ENCODE peak calls at places on chromosomes 3 and 15, in four cellular contexts. Z is colonic mucosa, J is MM.1S, H is kidney. I is an unnamed sample.

GRCh38 chr15:40859206-40859851 is 14.7 kb downstream of the RHOV start:
- DNase-seq in Z (peak), J (peak), H (peak), I (peak)

GRCh38 chr3:5423076-5423475 is 235.6 kb downstream of the EDEM1 start:
- DNase-seq in Z (no peak), J (no peak), H (no peak), I (no peak)

GRCh38 chr3:71031914-71032521 is 551.5 kb downstream of the FOXP1 start:
- DNase-seq in Z (no peak), J (no peak), H (no peak), I (no peak)

GRCh38 chr15:67124911-67125588 is 59.6 kb downstream of the SMAD3 start:
- DNase-seq in Z (no peak), J (no peak), H (no peak), I (no peak)

GRCh38 chr3:140441006-140441405 is 236.9 kb upstream of the TRIM42 start:
- DNase-seq in Z (no peak), J (no peak), H (no peak), I (no peak)

GRCh38 chr15:73685561-73685960 is 1.4 kb downstream of the CD276 start:
- DNase-seq in Z (no peak), J (no peak), H (no peak), I (no peak)

GRCh38 chr3:17742837-17743659 is 617 bp upstream of the TBC1D5 start:
- DNase-seq in Z (no peak), J (no peak), H (no peak), I (no peak)

GRCh38 chr15:57248074-57248473 is 128.2 kb upstream of the CGNL1 start:
- DNase-seq in Z (no peak), J (no peak), H (no peak), I (no peak)

GRCh38 chr3:58167431-58168351 is 43.1 kb downstream of the DNASE1L3 start:
- DNase-seq in Z (peak), J (peak), H (peak), I (no peak)

GRCh38 chr3:72299321-72299802 is 514.4 kb upstream of the PROK2 start:
- DNase-seq in Z (no peak), J (no peak), H (no peak), I (no peak)

GRCh38 chr3:126926684-126927404 is 56.1 kb upstream of the PLXNA1 start:
- DNase-seq in Z (no peak), J (no peak), H (no peak), I (peak)

GRCh38 chr3:129432671-129433070 is 4.2 kb upstream of the EFCAB12 start:
- DNase-seq in Z (no peak), J (no peak), H (no peak), I (no peak)

GRCh38 chr3:13308406-13308805 is 111.7 kb downstream of the NUP210 start:
- DNase-seq in Z (no peak), J (no peak), H (peak), I (no peak)

GRCh38 chr3:16801698-16802097 is 83.1 kb upstream of the PLCL2 start:
- DNase-seq in Z (no peak), J (peak), H (no peak), I (no peak)

GRCh38 chr3:115464036-115464435 is 159.3 kb upstream of the GAP43 start:
- DNase-seq in Z (no peak), J (no peak), H (no peak), I (no peak)

GRCh38 chr3:190514163-190515153 is 573 bp downstream of the IL1RAP start:
- DNase-seq in Z (peak), J (peak), H (peak), I (no peak)

GRCh38 chr3:31132132-31132769 is 237.8 kb upstream of the GADL1 start:
- DNase-seq in Z (no peak), J (peak), H (no peak), I (no peak)

GRCh38 chr3:87128006-87128405 is 99.1 kb upstream of the CHMP2B start:
- DNase-seq in Z (no peak), J (no peak), H (no peak), I (no peak)

GRCh38 chr3:160395297-160395696 is 3.7 kb downstream of the IFT80 start:
- DNase-seq in Z (no peak), J (no peak), H (no peak), I (no peak)

GRCh38 chr3:101950510-101950909 is 101.2 kb downstream of the NFKBIZ start:
- DNase-seq in Z (no peak), J (no peak), H (no peak), I (no peak)

GRCh38 chr15:52653451-52653964 is 25.7 kb downstream of the ATOSA start:
- DNase-seq in Z (no peak), J (no peak), H (no peak), I (no peak)

GRCh38 chr3:43691120-43692002 is 623 bp downstream of the ABHD5 start:
- DNase-seq in Z (peak), J (peak), H (peak), I (peak)

GRCh38 chr3:97901327-97902295 is 70.6 kb downstream of the RIOX2 start:
- DNase-seq in Z (peak), J (no peak), H (no peak), I (no peak)

GRCh38 chr3:16151109-16151508 is 23.4 kb upstream of the GALNT15 start:
- DNase-seq in Z (peak), J (peak), H (no peak), I (no peak)

GRCh38 chr3:134796313-134797079 is 1.4 kb downstream of the EPHB1 start:
- DNase-seq in Z (no peak), J (no peak), H (peak), I (no peak)

GRCh38 chr3:101950985-101951733 is 101.8 kb downstream of the NFKBIZ start:
- DNase-seq in Z (no peak), J (no peak), H (no peak), I (no peak)

GRCh38 chr3:124584552-124585391 is 145.5 kb upstream of the UMPS start:
- DNase-seq in Z (peak), J (peak), H (peak), I (peak)

DNA sequence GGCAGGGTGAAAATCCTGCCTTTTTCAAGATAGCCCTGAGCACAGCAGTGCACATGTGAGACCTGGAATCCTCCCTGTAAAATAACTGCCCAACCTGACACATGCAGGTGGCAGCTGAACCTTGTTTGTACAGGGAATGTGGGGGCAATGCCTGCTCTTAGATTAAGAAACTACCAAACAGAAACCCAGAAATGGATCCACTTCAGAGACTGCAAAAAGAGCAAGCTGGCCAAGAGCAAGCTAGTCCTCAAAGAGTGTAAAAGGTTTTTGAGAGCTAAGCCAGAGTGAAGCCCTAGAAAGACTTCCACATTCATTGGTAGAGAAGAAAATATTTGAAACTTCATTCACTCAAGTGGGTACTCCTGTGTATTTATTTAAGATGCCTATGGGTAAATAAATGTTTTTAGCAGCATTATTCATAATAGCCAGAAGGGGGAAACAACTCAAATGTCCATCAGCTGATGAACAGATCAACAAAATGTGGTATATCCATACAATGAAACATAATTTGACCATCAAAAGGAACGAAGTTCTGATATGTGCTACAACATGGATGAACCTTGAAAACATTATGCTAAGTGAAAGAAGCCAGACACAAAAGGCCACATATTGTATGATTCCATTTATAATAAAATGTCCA is 96.0 kb upstream of the TSC22D2 start:
- DNase-seq in Z (no peak), J (no peak), H (no peak), I (no peak)
- TF ChIP-seq CTCF in Z (no peak), J (peak), H (no peak), I (no peak)

DNA sequence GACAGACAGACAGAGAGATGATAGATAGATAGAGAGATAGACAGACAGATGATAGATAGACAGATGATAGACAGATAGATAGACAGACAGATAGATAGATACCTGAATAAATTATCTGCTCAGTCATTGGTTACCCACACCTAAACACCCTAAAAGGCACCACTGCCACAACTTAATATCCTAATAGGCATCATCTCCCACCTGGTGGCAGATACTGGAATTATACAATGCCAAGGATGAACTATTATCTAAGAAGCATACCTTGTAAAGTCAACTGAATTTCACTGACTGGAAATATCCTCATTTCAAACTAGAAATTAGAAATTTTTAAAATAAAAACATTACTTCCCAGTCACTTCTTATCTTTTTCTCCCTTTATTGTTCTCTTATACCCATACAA is 19.4 kb upstream of the ATP8B4 start:
- DNase-seq in Z (no peak), J (no peak), H (no peak), I (no peak)
- TF ChIP-seq CTCF in Z (no peak), J (no peak), H (no peak), I (no peak)

DNA sequence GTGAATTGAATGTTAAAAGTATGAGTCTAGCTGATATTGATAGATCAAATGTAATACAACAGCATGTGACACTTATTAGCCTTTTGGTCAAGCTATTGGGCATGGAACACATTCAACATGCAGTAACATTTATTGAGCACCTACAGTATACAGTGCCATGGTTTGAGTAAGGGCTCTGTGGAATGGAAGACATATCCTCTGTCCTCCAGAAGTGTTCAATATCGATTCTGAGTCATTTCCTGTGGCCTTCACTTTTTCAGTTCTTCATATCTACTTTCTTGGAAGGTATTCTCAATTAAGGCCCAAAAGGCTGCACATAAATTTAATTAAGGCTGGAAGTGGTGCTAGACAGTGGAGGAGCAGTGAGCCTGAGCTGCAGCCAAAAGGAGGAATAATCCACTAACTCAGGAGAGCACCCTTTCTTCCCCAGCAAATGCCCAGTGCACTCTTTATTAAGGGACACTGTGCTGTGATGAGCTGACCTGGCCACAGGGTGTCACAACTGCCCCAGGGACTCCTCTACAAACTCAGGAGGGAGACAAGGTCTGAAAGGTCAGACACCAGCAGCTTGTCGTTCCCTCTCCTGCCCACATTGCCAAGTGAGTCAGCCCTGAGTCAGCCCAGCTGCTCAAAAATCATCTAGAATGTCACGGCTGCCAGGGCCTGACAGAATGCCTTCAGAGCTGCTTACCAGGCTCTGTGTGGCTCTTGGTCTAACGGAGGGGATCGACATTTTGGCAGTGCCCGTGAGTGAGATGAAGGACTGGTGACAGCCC is 544.8 kb downstream of the AGBL1 start:
- DNase-seq in Z (peak), J (peak), H (peak), I (no peak)
- TF ChIP-seq CTCF in Z (peak), J (peak), H (peak), I (no peak)

DNA sequence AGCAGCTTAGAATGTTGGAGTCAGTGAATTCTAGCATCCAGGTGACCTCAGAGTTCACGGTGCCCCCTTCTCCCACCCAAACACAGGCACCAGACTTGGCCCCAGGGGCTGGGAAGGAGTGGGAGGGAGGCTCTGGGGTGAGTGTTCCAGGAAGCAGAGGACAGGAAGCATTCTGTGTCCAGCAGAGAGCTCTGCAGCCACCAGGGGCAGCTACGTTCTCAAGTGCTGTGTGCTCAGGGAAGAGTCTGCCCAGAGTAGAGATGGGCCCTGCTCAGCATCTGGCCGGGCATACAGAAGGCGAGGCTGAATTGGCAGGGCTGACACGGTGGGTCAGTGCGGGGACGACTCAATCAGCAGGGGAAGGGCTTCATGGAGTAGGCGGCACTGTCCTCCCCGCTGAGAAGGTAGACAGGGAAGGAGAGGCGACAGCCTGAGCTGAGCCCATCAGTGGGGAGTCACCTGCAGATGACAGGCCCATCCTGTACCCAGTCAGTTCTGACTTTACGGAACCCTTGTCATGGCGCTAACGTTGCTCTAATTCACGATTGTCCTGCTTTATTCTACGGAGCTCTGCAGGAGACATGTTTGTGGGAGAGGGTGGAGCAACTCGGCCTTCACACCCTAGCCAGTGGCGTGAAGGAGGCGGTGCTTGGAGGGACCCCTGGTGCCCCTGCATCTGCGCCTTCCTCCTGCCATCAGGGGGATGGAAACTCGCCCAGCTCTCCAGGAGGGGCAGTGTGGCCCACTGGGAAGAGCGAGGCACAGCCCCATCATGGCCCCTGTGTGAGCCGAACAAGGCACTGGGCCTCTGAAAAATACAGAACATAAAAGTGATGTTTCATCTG is 82.1 kb downstream of the C3orf70 start:
- DNase-seq in Z (peak), J (no peak), H (no peak), I (no peak)
- TF ChIP-seq CTCF in Z (peak), J (peak), H (no peak), I (no peak)

GRCh38 chr15:33701304-33701696 is 267.0 kb upstream of the CHRM5 start:
- DNase-seq in Z (no peak), J (no peak), H (no peak), I (no peak)
- TF ChIP-seq CTCF in Z (no peak), J (no peak), H (no peak), I (no peak)

DNA sequence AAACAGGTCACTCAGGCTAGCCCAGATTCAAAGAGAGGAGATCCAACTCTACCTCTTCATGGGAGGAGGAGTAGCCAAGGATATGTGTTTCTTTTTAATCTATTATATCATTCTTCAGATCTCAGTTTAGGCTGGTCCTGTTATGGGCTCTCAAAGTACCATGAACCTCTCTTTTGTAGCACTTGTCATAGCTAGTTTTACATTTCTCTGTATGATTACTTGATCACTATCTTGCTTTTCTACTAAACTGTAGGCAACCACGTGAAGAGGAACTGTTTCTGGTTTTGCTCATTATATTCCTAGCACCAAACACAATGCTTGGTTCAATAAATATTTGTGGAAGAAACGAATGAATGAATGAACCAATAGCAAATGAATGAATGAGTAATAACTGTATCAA is 29.6 kb downstream of the CD86 start:
- DNase-seq in Z (no peak), J (no peak), H (no peak), I (no peak)
- TF ChIP-seq CTCF in Z (no peak), J (no peak), H (no peak), I (no peak)

GRCh38 chr3:177481329-177481728 is 284.0 kb upstream of the TBL1XR1 start:
- DNase-seq in Z (no peak), J (no peak), H (no peak), I (no peak)
- TF ChIP-seq CTCF in Z (no peak), J (no peak), H (no peak), I (no peak)